ENCODE peak calls at places on chromosomes 13 and 19, in nine cellular contexts. J is endothelial cell of umbilical vein, Q is adrenal gland, R is uterus, V is A549, E is ovary, I is H54, Y is GM12878, Z is heart left ventricle. W is an unnamed sample.

GRCh38 chr13:58680115-58680514 is 1048.6 kb downstream of the PCDH17 start:
- DNase-seq in Q (no peak), E (no peak), J (no peak), R (no peak), V (no peak), I (no peak), Z (no peak), Y (no peak), W (no peak)

GRCh38 chr13:112979406-112979902 is 10.4 kb downstream of the MCF2L start:
- DNase-seq in Q (no peak), R (no peak), Z (no peak), J (no peak), V (no peak), I (no peak), E (no peak), Y (no peak), W (no peak)

GRCh38 chr13:78709028-78709427 is 50.1 kb upstream of the OBI1 start:
- DNase-seq in Q (no peak), R (no peak), I (no peak), Z (no peak), E (no peak), V (peak), J (peak), Y (no peak), W (no peak)

GRCh38 chr19:5484398-5485285 is 29.4 kb downstream of the ZNRF4 start:
- DNase-seq in R (no peak), Z (no peak), Y (no peak), E (no peak), J (no peak), I (no peak), Q (no peak), V (no peak), W (no peak)

GRCh38 chr19:50333235-50333736 is 4.1 kb upstream of the KCNC3 start:
- DNase-seq in I (peak), V (peak), Z (peak), Y (peak), R (peak), E (peak), Q (peak), J (peak), W (peak)

GRCh38 chr19:5621945-5622464 is 571 bp downstream of the SAFB2 start:
- DNase-seq in Z (peak), V (no peak), Y (no peak), R (peak), I (no peak), Q (peak), J (peak), E (peak), W (no peak)

GRCh38 chr19:7505682-7506384 is 10.1 kb upstream of the ZNF358 start:
- DNase-seq in R (no peak), Z (no peak), J (no peak), E (no peak), I (peak), V (peak), Y (no peak), Q (no peak), W (no peak)

GRCh38 chr19:49362048-49362925 is at the start of gene TEAD2:
- DNase-seq in E (peak), Z (peak), R (peak), V (peak), Y (no peak), J (peak), Q (peak), I (peak), W (peak)

GRCh38 chr19:15260939-15261338 is 28.7 kb upstream of the EPHX3 start:
- DNase-seq in E (no peak), Q (no peak), V (peak), J (no peak), Y (no peak), I (no peak), R (no peak), Z (no peak), W (no peak)

GRCh38 chr13:91804724-91805123 is 406.3 kb downstream of the GPC5 start:
- DNase-seq in Q (no peak), J (no peak), I (no peak), R (no peak), V (no peak), Y (no peak), E (no peak), Z (no peak), W (no peak)
- TF ChIP-seq POLR2A in Q (no peak), J (no peak), I (no peak), R (no peak), V (no peak), Y (no peak), E (no peak), Z (no peak), W (no peak)

GRCh38 chr13:49208619-49209018 is 11.5 kb upstream of the MLNR start:
- DNase-seq in Q (no peak), J (no peak), V (no peak), R (no peak), E (no peak), Y (no peak), Z (no peak), I (no peak), W (no peak)

GRCh38 chr13:49210114-49210513 is 10.0 kb upstream of the MLNR start:
- DNase-seq in R (no peak), J (no peak), I (no peak), V (no peak), Y (no peak), Z (no peak), E (no peak), Q (no peak), W (no peak)

GRCh38 chr13:49213997-49214916 is 5.9 kb upstream of the MLNR start:
- DNase-seq in Z (no peak), J (no peak), E (no peak), V (no peak), I (no peak), Q (no peak), Y (no peak), R (no peak), W (no peak)

GRCh38 chr13:49213539-49213938 is 6.6 kb upstream of the MLNR start:
- DNase-seq in R (no peak), J (no peak), Z (no peak), I (no peak), Q (no peak), V (no peak), Y (no peak), E (no peak), W (no peak)

GRCh38 chr13:49210669-49211068 is 9.5 kb upstream of the MLNR start:
- DNase-seq in E (no peak), Z (no peak), R (no peak), V (no peak), J (no peak), Q (no peak), I (no peak), Y (no peak), W (no peak)
- TF ChIP-seq POLR2A in E (no peak), Z (no peak), R (no peak), V (no peak), J (no peak), Q (no peak), I (no peak), Y (no peak), W (no peak)

DNA sequence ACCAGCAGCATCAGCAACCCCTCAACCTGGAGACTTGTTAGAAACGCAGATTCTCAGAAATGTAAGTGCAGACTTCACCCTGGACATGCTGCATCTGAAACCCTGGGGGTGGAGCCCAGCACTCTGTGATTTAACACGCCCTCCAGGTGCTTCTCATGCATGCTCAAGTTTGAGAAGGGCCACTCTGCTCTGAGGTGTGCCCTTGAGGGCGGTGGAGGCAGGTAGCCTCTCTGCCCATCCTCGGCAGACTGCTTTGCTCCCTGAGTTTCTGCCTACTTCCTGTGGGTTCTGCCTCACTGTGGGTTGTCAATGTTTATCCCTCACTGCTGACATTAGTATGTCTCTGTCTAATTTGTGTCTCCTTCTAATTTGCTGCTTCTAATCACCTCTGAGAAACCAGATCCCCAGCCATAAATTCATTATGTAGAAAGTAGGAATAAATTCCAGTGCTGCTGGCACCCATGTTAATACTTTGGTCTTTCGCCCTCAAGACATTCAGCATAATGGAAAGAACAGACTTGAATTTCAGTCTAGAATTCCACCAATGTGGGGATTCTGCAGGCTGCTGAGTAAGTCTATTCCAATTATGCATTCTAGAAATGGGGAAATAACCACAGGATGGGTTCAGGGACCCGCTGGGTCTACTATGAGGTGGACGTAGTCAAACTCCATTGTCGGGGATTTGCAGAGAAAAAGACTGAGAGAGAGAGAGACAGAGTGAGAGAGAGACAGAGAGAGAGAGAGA is 51.3 kb upstream of the CYSLTR2 start:
- DNase-seq in J (no peak), E (no peak), R (no peak), Z (no peak), Q (peak), V (no peak), Y (no peak), I (no peak), W (no peak)
- TF ChIP-seq POLR2A in J (no peak), E (no peak), R (no peak), Z (no peak), Q (no peak), V (no peak), Y (no peak), I (no peak), W (no peak)

DNA sequence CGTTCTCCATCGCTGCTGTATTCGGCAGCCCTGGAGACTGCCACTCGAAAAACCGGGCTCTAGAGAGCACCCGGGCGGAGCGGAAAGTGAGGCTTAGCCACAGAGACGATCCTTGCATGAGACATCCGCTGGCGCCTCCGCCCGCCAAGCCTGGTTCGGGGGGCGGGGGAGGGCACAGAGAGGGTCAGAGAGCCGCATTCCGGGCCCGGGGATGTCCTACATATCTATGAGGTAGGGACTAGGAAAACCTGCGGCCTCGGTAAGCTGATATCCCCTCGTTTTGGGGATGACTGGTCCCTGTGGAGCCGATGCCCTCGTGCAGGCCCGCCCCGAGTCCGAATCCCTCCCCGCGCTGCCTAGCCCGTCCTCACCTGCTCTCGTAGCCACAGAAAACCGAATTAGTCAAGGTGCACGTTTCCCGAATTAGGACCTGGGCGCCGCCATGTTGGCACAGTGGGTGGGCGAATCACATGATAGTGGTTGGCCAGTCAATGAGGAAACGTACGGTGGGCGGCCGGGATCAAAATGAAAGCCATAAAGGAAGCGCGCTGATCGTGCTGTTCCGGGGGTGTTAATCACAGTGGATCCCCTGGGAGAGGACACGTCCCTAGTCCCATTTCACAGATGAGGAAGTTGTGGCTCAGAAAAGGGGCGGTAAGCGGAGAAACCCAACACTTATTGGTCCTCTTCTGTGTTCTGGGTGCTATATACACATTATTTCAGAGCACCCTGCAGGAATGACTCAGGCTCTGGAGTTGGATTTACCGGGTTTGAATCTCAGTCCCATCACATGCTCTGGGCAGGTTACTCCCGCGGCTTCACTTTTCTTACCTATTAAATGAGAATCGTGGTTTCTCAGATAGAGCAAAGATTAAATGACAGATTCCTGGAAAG is at the start of gene TRMT1:
- DNase-seq in Q (peak), J (peak), R (peak), V (peak), Z (peak), Y (peak), I (peak), E (peak), W (peak)
- TF ChIP-seq POLR2A in Q (peak), J (peak), R (no peak), V (peak), Z (no peak), Y (peak), I (peak), E (peak), W (no peak)

DNA sequence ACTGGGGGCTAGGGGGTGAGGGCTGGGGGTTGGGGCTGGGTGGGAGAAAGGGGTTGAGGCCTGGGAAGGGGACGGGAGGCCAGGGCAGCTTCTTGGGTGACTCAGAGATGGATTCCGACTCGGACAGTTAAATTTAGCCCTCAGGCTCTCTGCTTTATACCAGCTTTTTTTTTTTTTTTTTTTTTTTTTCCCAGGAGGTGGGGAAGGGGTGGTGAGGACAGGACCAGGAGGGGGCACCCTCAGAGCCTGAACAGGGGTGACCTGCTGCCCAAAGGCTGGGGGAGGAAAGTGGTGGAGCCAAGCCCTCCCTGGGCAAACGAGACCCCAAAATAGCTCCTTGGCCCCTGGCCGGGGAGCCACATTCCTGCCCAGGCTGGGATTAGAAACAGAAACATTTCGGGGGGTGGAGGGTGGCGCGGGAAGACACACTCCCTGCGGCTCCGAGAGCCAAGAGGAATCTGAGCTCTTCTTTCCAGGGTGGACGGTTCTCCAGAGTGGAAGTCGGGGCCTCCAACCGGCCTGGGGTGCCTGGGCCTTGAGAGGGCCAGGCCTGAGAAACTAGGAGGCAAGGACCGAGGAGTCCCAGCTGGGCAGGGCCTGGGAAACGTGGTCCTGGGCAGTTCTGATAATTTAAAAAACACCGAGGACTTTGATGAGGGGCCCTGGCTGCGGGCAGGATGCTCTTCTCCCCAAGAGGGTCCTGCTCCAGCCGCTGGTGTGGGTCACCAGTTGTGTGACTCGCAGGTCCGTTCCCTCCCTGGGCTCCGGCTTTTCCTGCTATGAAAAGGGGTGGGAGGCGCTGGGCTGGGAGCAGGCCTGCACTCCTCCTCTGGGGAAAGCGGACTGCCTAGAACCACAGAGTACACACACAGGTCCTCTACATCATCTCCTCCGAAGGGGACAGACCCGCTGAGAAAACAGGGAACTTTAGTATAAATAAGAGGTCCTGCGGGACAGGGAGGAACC is 813 bp upstream of the DMPK start:
- DNase-seq in Q (no peak), E (peak), J (no peak), R (peak), I (peak), Y (no peak), V (peak), Z (peak), W (no peak)
- TF ChIP-seq POLR2A in Q (peak), E (no peak), J (no peak), R (peak), I (no peak), Y (no peak), V (no peak), Z (no peak), W (no peak)

W was measured in spleen.